ENCODE peak calls at places on chromosome 9, in four cellular contexts. L, C, D and T are unnamed samples.

GRCh38 chr9:37944671-37945481 is 40.9 kb upstream of the SLC25A51 start:
- DNase-seq in L (no peak), C (no peak), D (no peak), T (no peak)

GRCh38 chr9:35546853-35547252 is 56.9 kb downstream of the RUSC2 start:
- DNase-seq in D (no peak), L (no peak), C (no peak), T (no peak)

GRCh38 chr9:69877852-69878507 is 57.4 kb downstream of the CFAP95 start:
- DNase-seq in L (no peak), D (peak; percentile 22), C (no peak), T (no peak)

GRCh38 chr9:38641985-38642864 is 21.8 kb upstream of the ANKRD18A start:
- DNase-seq in D (peak; percentile 59), L (no peak), C (no peak), T (peak; percentile 36)

GRCh38 chr9:12426198-12426864 is 266.9 kb upstream of the TYRP1 start:
- DNase-seq in L (no peak), C (no peak), D (no peak), T (no peak)

GRCh38 chr9:135959814-135960213 is 1.4 kb downstream of the UBAC1 start:
- DNase-seq in L (no peak), D (no peak), C (no peak), T (no peak)

GRCh38 chr9:96168882-96169281 is 133.1 kb downstream of the HSD17B3 start:
- DNase-seq in C (no peak), D (no peak), L (no peak), T (no peak)

GRCh38 chr9:124894741-124895170 is 32.8 kb downstream of the ARPC5L start:
- DNase-seq in D (peak; percentile 10), C (no peak), L (no peak), T (no peak)

GRCh38 chr9:38224941-38225340 is 155.9 kb upstream of the SHB start:
- DNase-seq in C (no peak), L (no peak), D (no peak), T (no peak)

GRCh38 chr9:135474915-135475314 is 4.7 kb upstream of the PPP1R26 start:
- DNase-seq in L (no peak), D (peak; percentile 19), C (no peak), T (no peak)

GRCh38 chr9:97905228-97905627 is 17.1 kb downstream of the TRMO start:
- DNase-seq in D (no peak), L (no peak), C (no peak), T (no peak)

GRCh38 chr9:110975969-110976368 is 62.3 kb downstream of the LPAR1 start:
- DNase-seq in D (no peak), L (no peak), C (no peak), T (no peak)

GRCh38 chr9:36401179-36401740 is 1.2 kb upstream of the RNF38 start:
- DNase-seq in D (peak; percentile 44), L (no peak), C (no peak), T (peak; percentile 78)

GRCh38 chr9:74942801-74943200 is 9.9 kb downstream of the C9orf40 start:
- DNase-seq in C (no peak), L (no peak), D (no peak), T (no peak)

GRCh38 chr9:34610434-34611206 is 1.3 kb downstream of the RPP25L start:
- DNase-seq in C (no peak), L (peak; percentile 82), D (no peak), T (no peak)

GRCh38 chr9:77981332-77981731 is 50.3 kb downstream of the GNAQ start:
- DNase-seq in L (peak; percentile 79), C (no peak), D (no peak), T (peak; percentile 31)

GRCh38 chr9:111393971-111394370 is 63.9 kb upstream of the OR2K2 start:
- DNase-seq in L (no peak), D (no peak), C (no peak), T (no peak)

GRCh38 chr9:71681708-71682268 is 86.5 kb downstream of the CEMIP2 start:
- DNase-seq in L (no peak), C (no peak), D (peak; percentile 59), T (no peak)

GRCh38 chr9:132864277-132864676 is 13.8 kb downstream of the AK8 start:
- DNase-seq in D (no peak), C (no peak), L (no peak), T (no peak)

GRCh38 chr9:125632321-125633115 is 74.5 kb downstream of the MAPKAP1 start:
- DNase-seq in C (no peak), D (no peak), L (no peak), T (no peak)

GRCh38 chr9:71609453-71609840 is 158.9 kb downstream of the CEMIP2 start:
- DNase-seq in D (no peak), C (no peak), L (no peak), T (no peak)

GRCh38 chr9:116494815-116495634 is 192.1 kb upstream of the TRIM32 start:
- DNase-seq in C (no peak), D (peak; percentile 35), L (no peak), T (no peak)

GRCh38 chr9:129506892-129507291 is 114.0 kb downstream of the C9orf50 start:
- DNase-seq in C (no peak), D (no peak), L (peak; percentile 13), T (no peak)
- H3K27ac ChIP-seq in C (no peak overlapping the region), D (peak overlapping the region; percentile 100), L (no peak overlapping the region), T (no peak overlapping the region)

GRCh38 chr9:95098391-95098921 is 219.1 kb downstream of the FANCC start:
- DNase-seq in L (no peak), C (no peak), D (no peak), T (no peak)

GRCh38 chr9:95096807-95097206 is 220.7 kb downstream of the FANCC start:
- DNase-seq in C (no peak), L (no peak), D (no peak), T (no peak)

GRCh38 chr9:95097279-95097678 is 220.2 kb downstream of the FANCC start:
- DNase-seq in C (no peak), D (no peak), L (no peak), T (no peak)

GRCh38 chr9:95095619-95096355 is 221.7 kb downstream of the FANCC start:
- DNase-seq in D (no peak), L (no peak), C (no peak), T (no peak)

GRCh38 chr9:95096381-95096780 is 221.1 kb downstream of the FANCC start:
- DNase-seq in D (no peak), C (no peak), L (no peak), T (no peak)
- TF ChIP-seq CTCF in D (peak; percentile 31), C (no peak), L (no peak), T (no peak)

GRCh38 chr9:89314955-89315354 is 3.3 kb upstream of the SECISBP2 start:
- DNase-seq in D (no peak), L (no peak), C (no peak), T (no peak)

GRCh38 chr9:89317282-89317681 is 1.0 kb upstream of the SECISBP2 start:
- DNase-seq in D (no peak), L (no peak), C (no peak), T (no peak)

GRCh38 chr9:89315482-89315881 is 2.8 kb upstream of the SECISBP2 start:
- DNase-seq in D (no peak), C (no peak), L (no peak), T (no peak)

GRCh38 chr9:89319015-89319905 is 960 bp downstream of the SECISBP2 start:
- DNase-seq in D (no peak), L (no peak), C (no peak), T (no peak)

DNA sequence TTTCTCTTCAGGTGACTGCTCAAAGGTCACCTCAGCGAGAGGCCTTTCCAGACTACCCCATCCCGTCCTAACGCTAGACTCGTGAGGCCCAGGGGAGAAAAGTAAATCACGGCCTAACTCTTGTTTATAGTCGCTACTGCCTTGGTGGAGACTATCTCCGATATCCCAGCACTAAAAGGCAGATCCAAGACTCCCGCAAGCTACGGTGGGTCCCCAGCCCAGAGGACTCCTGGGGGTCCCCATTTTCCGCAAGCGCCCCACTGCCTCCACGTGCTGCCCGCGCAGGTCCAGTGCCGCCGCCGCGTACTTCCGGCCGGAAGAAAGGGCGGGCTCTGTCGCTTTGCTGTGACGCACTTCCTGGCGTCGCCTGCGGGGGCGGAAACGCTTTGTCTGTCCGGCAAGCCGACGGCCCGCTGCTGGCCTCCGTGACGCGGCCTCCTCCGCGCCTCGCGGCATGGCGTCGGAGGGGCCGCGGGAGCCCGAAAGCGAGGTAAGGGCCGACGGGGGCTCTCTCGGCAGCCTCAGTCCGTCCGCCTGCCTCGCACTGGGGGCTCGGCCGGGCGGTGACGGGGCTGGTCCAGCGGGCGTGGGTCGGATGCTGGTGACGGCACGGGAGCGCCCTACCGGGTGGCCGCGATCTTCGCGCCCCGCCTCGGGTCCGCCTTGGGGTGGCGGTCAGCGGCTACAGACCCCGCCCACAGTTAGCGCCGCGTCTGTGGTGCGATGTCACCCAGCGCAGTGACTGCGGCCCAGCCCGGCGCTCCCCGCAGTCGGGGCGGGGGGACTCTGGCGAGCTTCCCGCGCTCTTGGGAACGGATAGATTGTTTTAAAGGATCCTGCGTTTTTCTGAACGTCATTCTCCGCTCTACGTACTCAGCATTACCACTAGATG is at the start of gene SECISBP2:
- DNase-seq in C (peak; percentile 96), D (peak; percentile 87), L (peak; percentile 99), T (peak; percentile 95)
- TF ChIP-seq POLR2A in C (peak; percentile 97), D (no peak), L (peak; percentile 93), T (peak; percentile 90)

GRCh38 chr9:18362901-18363685 is 110.9 kb upstream of the ADAMTSL1 start:
- DNase-seq in L (no peak), C (no peak), D (no peak), T (no peak)
- H3K27ac ChIP-seq in L (no peak overlapping the region), C (peak overlapping the region; percentile 62), D (no peak overlapping the region), T (no peak overlapping the region)

GRCh38 chr9:137116027-137116507 is 1.5 kb upstream of the DPP7 start:
- DNase-seq in C (no peak), L (no peak), D (no peak), T (no peak)

GRCh38 chr9:137114613-137115393 is at the start of gene DPP7:
- DNase-seq in C (peak; percentile 42), D (no peak), L (peak; percentile 96), T (peak; percentile 69)

GRCh38 chr9:137116728-137117127 is 2.2 kb upstream of the DPP7 start:
- DNase-seq in C (no peak), D (no peak), L (no peak), T (no peak)

GRCh38 chr9:137114220-137114612 is 317 bp downstream of the DPP7 start:
- DNase-seq in D (no peak), L (no peak), C (no peak), T (no peak)

DNA sequence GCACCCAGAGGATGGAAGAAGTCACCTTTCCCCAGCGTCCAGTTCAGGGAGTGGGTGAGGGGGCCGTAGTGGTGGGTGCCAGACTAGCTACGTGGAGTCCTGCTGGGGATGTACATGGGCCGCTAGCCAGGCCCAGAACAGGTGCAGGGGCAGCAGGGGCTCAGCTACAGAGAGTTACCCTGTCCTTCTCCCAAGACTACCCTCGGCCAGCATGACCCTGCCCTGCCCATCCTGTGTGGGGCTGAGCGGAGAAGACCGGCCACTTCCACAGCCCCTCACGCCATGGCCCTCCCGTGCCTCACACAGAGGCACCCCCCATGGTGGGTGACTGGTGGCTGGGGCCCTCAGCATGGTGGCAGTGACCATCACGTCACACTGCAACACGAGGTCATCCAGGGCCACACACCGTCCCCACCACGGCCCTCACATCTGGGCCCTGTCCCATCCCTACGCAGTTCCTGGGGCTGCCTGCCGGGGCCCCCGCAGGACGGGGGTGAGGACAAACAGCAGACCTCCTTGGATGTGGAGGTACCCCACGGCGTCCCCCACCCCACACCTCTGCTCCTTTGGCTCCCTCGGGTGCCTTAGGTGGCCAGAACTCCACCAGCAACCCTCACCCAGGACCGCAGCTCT is 977 bp upstream of the DPP7 start:
- DNase-seq in L (no peak), C (no peak), D (no peak), T (no peak)
- TF ChIP-seq CTCF in L (no peak), C (no peak), D (no peak), T (no peak)

GRCh38 chr9:129111143-129111761 is at the start of gene PTPA:
- DNase-seq in L (peak; percentile 97), D (peak; percentile 70), C (peak; percentile 76), T (peak; percentile 68)
- TF ChIP-seq POLR2A in L (no peak), D (no peak), C (no peak), T (no peak)